ENCODE peak calls at places on chromosomes 3 and 15, in six cellular contexts. T, B, O, C, L and Z are unnamed samples.

GRCh38 chr15:63381301-63382192 is at the start of gene CA12:
- DNase-seq in B (peak; percentile 55), T (peak; percentile 47), O (peak; percentile 24), C (peak; percentile 74), L (peak; percentile 38), Z (peak; percentile 63)

GRCh38 chr3:2655229-2655701 is 454.9 kb downstream of the IL5RA start:
- DNase-seq in B (peak; percentile 18), T (peak; percentile 50), O (no peak), L (no peak), C (no peak), Z (no peak)

GRCh38 chr3:42394579-42395288 is 15.7 kb downstream of the LYZL4 start:
- DNase-seq in C (no peak), L (no peak), B (no peak), O (no peak), T (no peak), Z (no peak)

GRCh38 chr15:70526974-70527325 is 236.4 kb downstream of the UACA start:
- DNase-seq in C (peak; percentile 17), O (no peak), T (no peak), B (no peak), L (no peak), Z (no peak)

GRCh38 chr15:73935547-73935946 is 9.3 kb downstream of the LOXL1 start:
- DNase-seq in O (no peak), L (peak; percentile 52), B (peak; percentile 47), C (no peak), T (peak; percentile 43), Z (no peak)

GRCh38 chr3:182244222-182244971 is 532.7 kb downstream of the SOX2 start:
- DNase-seq in C (no peak), T (no peak), B (no peak), L (no peak), O (no peak), Z (no peak)

GRCh38 chr3:110454066-110454465 is 617.5 kb upstream of the NECTIN3 start:
- DNase-seq in B (peak; percentile 59), C (no peak), T (no peak), L (no peak), O (no peak), Z (no peak)

GRCh38 chr3:112773864-112774263 is 72.8 kb downstream of the CD200R1L start:
- DNase-seq in L (no peak), T (no peak), B (no peak), C (no peak), O (no peak), Z (no peak)

GRCh38 chr3:129699199-129699598 is 92.7 kb upstream of the PLXND1 start:
- DNase-seq in L (no peak), B (no peak), O (no peak), T (no peak), C (no peak), Z (no peak)

GRCh38 chr15:98878172-98878571 is 129.4 kb downstream of the PGPEP1L start:
- DNase-seq in T (peak; percentile 81), C (no peak), L (no peak), B (peak; percentile 79), O (no peak), Z (no peak)

GRCh38 chr15:39556461-39556860 is 24.4 kb upstream of the THBS1 start:
- DNase-seq in T (no peak), B (peak; percentile 81), C (no peak), L (no peak), O (no peak), Z (no peak)

GRCh38 chr3:78868570-78868969 is 899.2 kb downstream of the ROBO1 start:
- DNase-seq in T (no peak), L (no peak), C (no peak), O (no peak), B (no peak), Z (no peak)

GRCh38 chr3:176789281-176789705 is 408.0 kb downstream of the TBL1XR1 start:
- DNase-seq in O (no peak), T (no peak), C (no peak), B (no peak), L (no peak), Z (no peak)

GRCh38 chr15:39621961-39622360 is 41.1 kb downstream of the THBS1 start:
- DNase-seq in O (no peak), B (no peak), C (no peak), L (no peak), T (no peak), Z (no peak)

GRCh38 chr15:25739687-25740121 is 123.4 kb downstream of the ATP10A start:
- DNase-seq in B (peak; percentile 64), O (no peak), T (no peak), C (no peak), L (no peak), Z (peak; percentile 53)

GRCh38 chr3:52046186-52046913 is 10.0 kb downstream of the DUSP7 start:
- DNase-seq in T (peak; percentile 99), B (peak; percentile 98), C (no peak), O (peak; percentile 86), L (no peak), Z (no peak)

GRCh38 chr3:113231827-113232253 is 20.5 kb downstream of the BOC start:
- DNase-seq in T (peak; percentile 78), O (peak; percentile 11), B (peak; percentile 89), L (no peak), C (no peak), Z (peak; percentile 47)

GRCh38 chr15:96107922-96108321 is 222.6 kb upstream of the NR2F2 start:
- DNase-seq in B (peak; percentile 54), T (no peak), C (no peak), L (no peak), O (no peak), Z (no peak)

GRCh38 chr3:127233371-127233770 is 40.4 kb downstream of the PRR23E start:
- DNase-seq in O (no peak), T (no peak), B (no peak), C (no peak), L (peak; percentile 45), Z (peak; percentile 48)

GRCh38 chr3:192063570-192063969 is 602.6 kb downstream of the PYDC2 start:
- DNase-seq in C (peak; percentile 55), L (no peak), O (no peak), T (peak; percentile 8), B (peak; percentile 27), Z (peak; percentile 66)

GRCh38 chr3:71809321-71809720 is 24.4 kb upstream of the PROK2 start:
- DNase-seq in L (no peak), C (peak; percentile 16), T (no peak), O (no peak), B (no peak), Z (no peak)

GRCh38 chr3:193780810-193781472 is 187.9 kb downstream of the OPA1 start:
- DNase-seq in C (peak; percentile 71), O (peak; percentile 92), L (peak; percentile 70), B (peak; percentile 54), T (peak; percentile 79), Z (peak; percentile 75)

GRCh38 chr15:93241696-93242585 is 152.9 kb upstream of the RGMA start:
- DNase-seq in C (peak; percentile 66), O (peak; percentile 33), L (no peak), T (no peak), B (no peak), Z (peak; percentile 90)

GRCh38 chr3:115194461-115194860 is 47.4 kb upstream of the ZBTB20 start:
- DNase-seq in O (no peak), B (peak; percentile 46), L (no peak), T (no peak), C (no peak), Z (no peak)

GRCh38 chr3:72052841-72053409 is 268.0 kb upstream of the PROK2 start:
- DNase-seq in T (no peak), B (no peak), O (peak; percentile 88), C (no peak), L (no peak), Z (no peak)

GRCh38 chr3:95926904-95927501 is 887.4 kb upstream of the EPHA6 start:
- DNase-seq in T (no peak), C (peak; percentile 63), O (no peak), B (no peak), L (no peak), Z (peak; percentile 96)

DNA sequence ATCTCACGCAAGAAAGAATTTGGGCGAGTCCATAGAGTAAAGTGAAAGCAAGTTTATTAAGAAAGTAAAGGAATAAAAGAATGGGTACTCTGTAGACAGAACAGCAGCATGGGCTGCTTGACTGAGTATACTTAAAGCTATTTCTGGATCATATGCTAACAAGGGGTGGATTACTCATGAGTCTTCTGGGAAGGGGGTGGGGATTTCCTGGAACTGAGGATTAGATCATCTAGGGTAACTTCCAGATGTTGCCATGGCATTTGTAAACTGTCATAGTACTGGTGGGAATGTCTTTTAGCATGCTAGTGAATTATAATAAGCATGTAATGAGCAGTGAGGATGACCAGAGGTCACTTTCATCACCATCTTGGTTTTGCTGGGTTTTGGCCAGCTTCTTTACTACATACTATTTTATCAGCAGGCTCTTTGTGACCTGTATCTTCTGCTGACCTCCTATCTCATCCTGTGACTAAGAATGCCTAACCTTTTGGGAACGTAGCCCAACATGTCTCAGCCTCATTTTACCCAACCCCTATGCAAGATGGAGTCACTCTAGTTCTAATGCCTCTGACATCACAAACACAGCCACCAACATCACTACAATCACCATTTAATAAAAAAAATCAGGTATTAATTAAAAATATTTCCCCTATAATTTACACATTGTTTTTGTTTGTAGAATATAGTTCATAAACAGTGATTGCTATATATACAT is 890.7 kb upstream of the EPHA6 start:
- DNase-seq in T (peak; percentile 100), B (peak; percentile 94), L (no peak), O (peak; percentile 0), C (no peak), Z (no peak)
- H4K91ac ChIP-seq in T (no peak overlapping the region), B (no peak overlapping the region), L (no peak overlapping the region), O (no peak overlapping the region), C (no peak overlapping the region), Z (no peak overlapping the region)

GRCh38 chr15:74961616-74962015 is 5.0 kb upstream of the RPP25 start:
- DNase-seq in C (no peak), O (no peak), B (no peak), L (no peak), T (no peak), Z (no peak)
- H4K91ac ChIP-seq in C (no peak overlapping the region), O (no peak overlapping the region), B (no peak overlapping the region), L (no peak overlapping the region), T (no peak overlapping the region), Z (no peak overlapping the region)

GRCh38 chr15:80474751-80475295 is 70.6 kb downstream of the ARNT2 start:
- DNase-seq in L (no peak), C (no peak), T (no peak), O (no peak), B (no peak), Z (no peak)
- H4K91ac ChIP-seq in L (no peak overlapping the region), C (no peak overlapping the region), T (no peak overlapping the region), O (no peak overlapping the region), B (peak overlapping the region; percentile 67), Z (no peak overlapping the region)

GRCh38 chr3:20137642-20138041 is 48.4 kb downstream of the SGO1 start:
- DNase-seq in L (no peak), C (no peak), B (no peak), O (no peak), T (no peak), Z (no peak)
- H4K91ac ChIP-seq in L (no peak overlapping the region), C (no peak overlapping the region), B (no peak overlapping the region), O (no peak overlapping the region), T (no peak overlapping the region), Z (no peak overlapping the region)

DNA sequence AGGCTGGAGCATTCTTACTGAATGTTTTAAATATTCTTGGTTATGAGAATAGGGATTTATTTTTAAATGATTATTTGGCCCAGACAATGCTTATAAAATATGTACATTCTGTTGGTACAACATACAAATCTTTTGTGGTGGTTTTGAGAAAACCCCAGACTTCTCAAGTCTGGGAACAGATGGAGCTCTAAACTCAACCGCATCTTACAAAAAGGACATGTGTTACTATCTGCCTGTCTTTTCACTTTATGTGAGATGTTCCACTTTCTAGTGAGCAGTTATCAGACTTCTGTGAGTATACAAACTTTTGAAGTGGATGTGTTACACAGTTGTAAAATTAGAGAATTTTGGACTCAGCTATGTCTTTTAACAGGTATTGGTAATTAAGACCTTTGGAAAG is 135.5 kb upstream of the RBMS3 start:
- DNase-seq in T (no peak), C (no peak), L (no peak), O (no peak), B (no peak), Z (no peak)
- H4K91ac ChIP-seq in T (no peak overlapping the region), C (no peak overlapping the region), L (no peak overlapping the region), O (no peak overlapping the region), B (no peak overlapping the region), Z (no peak overlapping the region)

GRCh38 chr3:99545941-99546580 is 92.3 kb upstream of the COL8A1 start:
- DNase-seq in T (peak; percentile 59), C (no peak), B (peak; percentile 45), O (no peak), L (no peak), Z (no peak)
- H4K91ac ChIP-seq in T (no peak overlapping the region), C (no peak overlapping the region), B (no peak overlapping the region), O (no peak overlapping the region), L (no peak overlapping the region), Z (no peak overlapping the region)